ENCODE peak calls at places on chromosomes 4 and X, in four cellular contexts. I is RCC 7860; D is CD4-positive, CD25-positive, alpha-beta regulatory T cell; N is retina. P is an unnamed sample.

GRCh38 chr4:187016101-187016500 is 292.4 kb upstream of the FAT1 start:
- DNase-seq in N (no peak), D (no peak), I (no peak), P (no peak)

GRCh38 chr4:104747635-104748034 is 252.9 kb upstream of the CXXC4 start:
- DNase-seq in I (no peak), D (no peak), N (no peak), P (no peak)

GRCh38 chr4:86452323-86452995 is 92.6 kb upstream of the MAPK10 start:
- DNase-seq in D (no peak), N (no peak), I (no peak), P (no peak)

GRCh38 chr4:177177446-177178160 is 132.1 kb upstream of the NEIL3 start:
- DNase-seq in I (no peak), D (no peak), N (no peak), P (no peak)

GRCh38 chrX:39144965-39145364 is 343.7 kb downstream of the MID1IP1 start:
- DNase-seq in I (no peak), N (no peak), D (no peak), P (no peak)

GRCh38 chr4:150779707-150780106 is 197.8 kb downstream of the MAB21L2 start:
- DNase-seq in I (no peak), N (no peak), D (no peak), P (no peak)

GRCh38 chrX:391717-392691 is 5.3 kb upstream of the PPP2R3B start:
- DNase-seq in I (no peak), N (no peak), D (no peak), P (no peak)

GRCh38 chr4:171919314-171919713 is 106.1 kb downstream of the GALNTL6 start:
- DNase-seq in D (no peak), I (no peak), N (no peak), P (no peak)

GRCh38 chr4:183816882-183817509 is 88.1 kb upstream of the STOX2 start:
- DNase-seq in D (no peak), I (peak; percentile 80), N (no peak), P (no peak)

GRCh38 chr4:67779631-67780030 is 25.4 kb upstream of the GNRHR start:
- DNase-seq in N (no peak), I (no peak), D (no peak), P (no peak)

GRCh38 chr4:27429260-27429970 is 568.8 kb downstream of the STIM2 start:
- DNase-seq in D (no peak), N (no peak), I (no peak), P (no peak)

GRCh38 chrX:29471829-29472228 is 743.5 kb upstream of the MAGEB2 start:
- DNase-seq in D (no peak), I (no peak), N (no peak), P (no peak)

GRCh38 chr4:136680271-136680670 is 852.0 kb downstream of the PCDH18 start:
- DNase-seq in D (no peak), I (no peak), N (peak; percentile 41), P (no peak)

GRCh38 chr4:15188581-15189539 is 186.6 kb downstream of the CPEB2 start:
- DNase-seq in D (no peak), N (no peak), I (no peak), P (no peak)

GRCh38 chr4:44916406-44916805 is 190.1 kb upstream of the GNPDA2 start:
- DNase-seq in D (no peak), N (no peak), I (no peak), P (no peak)

GRCh38 chr4:8916251-8916913 is 44.7 kb upstream of the HMX1 start:
- DNase-seq in I (no peak), N (no peak), D (no peak), P (no peak)